ENCODE peak calls at places on chromosome 18, in eight cellular contexts. G, S, U, Z, F, J, E and N are unnamed samples.

GRCh38 chr18:54671291-54671881 is 80.3 kb downstream of the DYNAP start:
- DNase-seq in G (peak), J (no peak), F (no peak), Z (peak), U (no peak), S (no peak), E (peak), N (no peak)

GRCh38 chr18:68176901-68177300 is 538.0 kb downstream of the TMX3 start:
- DNase-seq in Z (no peak), E (no peak), S (no peak), J (no peak), G (no peak), U (no peak), F (no peak), N (no peak)

GRCh38 chr18:78713064-78713463 is 266.6 kb upstream of the SALL3 start:
- DNase-seq in F (no peak), S (no peak), Z (no peak), J (peak), E (no peak), G (no peak), U (no peak), N (no peak)

GRCh38 chr18:36350839-36351474 is 53.4 kb downstream of the FHOD3 start:
- DNase-seq in G (no peak), J (no peak), U (no peak), Z (no peak), E (no peak), S (no peak), F (no peak), N (no peak)

GRCh38 chr18:79680100-79680879 is 687 bp downstream of the CTDP1 start:
- DNase-seq in E (peak), J (peak), F (no peak), S (peak), G (no peak), Z (peak), U (peak), N (no peak)

GRCh38 chr18:34764451-34764850 is 54.4 kb downstream of the DTNA start:
- DNase-seq in F (no peak), G (no peak), J (no peak), Z (no peak), U (no peak), S (no peak), E (no peak), N (no peak)

GRCh38 chr18:54806526-54806925 is 21.8 kb upstream of the RAB27B start:
- DNase-seq in S (no peak), E (peak), Z (no peak), U (no peak), J (no peak), G (no peak), F (no peak), N (no peak)

GRCh38 chr18:30386624-30387023 is 655.9 kb downstream of the DSC3 start:
- DNase-seq in Z (no peak), E (no peak), S (no peak), J (no peak), U (no peak), G (no peak), F (no peak), N (no peak)

GRCh38 chr18:48896875-48897511 is 53.8 kb downstream of the SMAD7 start:
- DNase-seq in S (no peak), G (peak), F (no peak), J (no peak), Z (no peak), U (no peak), E (peak), N (no peak)

GRCh38 chr18:22172594-22173049 is 3.2 kb downstream of the GATA6 start:
- DNase-seq in J (no peak), G (no peak), S (no peak), U (no peak), Z (no peak), F (no peak), E (no peak), N (no peak)

GRCh38 chr18:12397254-12397653 is 10.5 kb upstream of the PRELID3A start:
- DNase-seq in J (no peak), F (no peak), E (no peak), S (no peak), U (no peak), Z (no peak), G (no peak), N (no peak)

GRCh38 chr18:49464718-49465598 is 4.5 kb upstream of the DYM start:
- DNase-seq in E (peak), U (no peak), Z (no peak), F (no peak), G (no peak), S (no peak), J (no peak), N (no peak)

GRCh38 chr18:12621737-12622306 is 36.1 kb downstream of the SPIRE1 start:
- DNase-seq in Z (no peak), U (no peak), S (no peak), F (no peak), E (peak), G (no peak), J (no peak), N (peak)

GRCh38 chr18:62329676-62330454 is 4.8 kb downstream of the TNFRSF11A start:
- DNase-seq in Z (no peak), G (no peak), U (no peak), E (peak), J (no peak), F (no peak), S (no peak), N (peak)

GRCh38 chr18:56112013-56112749 is 524.2 kb upstream of the TCF4 start:
- DNase-seq in G (peak), S (no peak), F (no peak), Z (no peak), U (no peak), E (peak), J (no peak), N (peak)

GRCh38 chr18:77135339-77136075 is 2.9 kb upstream of the MBP start:
- DNase-seq in S (no peak), J (no peak), U (no peak), E (no peak), G (no peak), F (no peak), Z (no peak), N (no peak)

GRCh38 chr18:21406111-21406510 is 164.1 kb downstream of the GREB1L start:
- DNase-seq in U (no peak), Z (no peak), G (no peak), S (no peak), F (no peak), J (no peak), E (no peak), N (no peak)

GRCh38 chr18:21740724-21741510 is at the start of gene MIB1:
- DNase-seq in F (peak), G (peak), J (peak), E (no peak), S (peak), U (no peak), Z (peak), N (peak)

GRCh38 chr18:4605222-4605621 is 150.1 kb upstream of the DLGAP1 start:
- DNase-seq in G (no peak), E (no peak), U (no peak), F (no peak), Z (no peak), J (peak), S (no peak), N (no peak)

GRCh38 chr18:9619545-9619944 is 5.2 kb upstream of the PPP4R1 start:
- DNase-seq in Z (no peak), G (no peak), F (no peak), U (no peak), J (no peak), S (no peak), E (peak), N (no peak)